ENCODE peak calls at places on chromosomes 2 and 18, in six cellular contexts. X is fibroblast of mammary gland, K is heart left ventricle, D is Peyer's patch, U is neural progenitor cell, P is MM.1S. J is an unnamed sample.

GRCh38 chr2:190599073-190599472 is 49.8 kb upstream of the NAB1 start:
- DNase-seq in X (no peak), K (no peak), D (no peak), U (no peak), P (no peak), J (no peak)

GRCh38 chr2:120322329-120322728 is 23.6 kb upstream of the INHBB start:
- DNase-seq in X (no peak), K (peak), D (no peak), U (no peak), P (no peak), J (no peak)

GRCh38 chr2:44974064-44974715 is 32.7 kb downstream of the SIX3 start:
- DNase-seq in X (peak), K (no peak), D (no peak), U (peak), P (peak), J (no peak)

GRCh38 chr2:174711206-174711605 is 53.1 kb downstream of the CHRNA1 start:
- DNase-seq in X (peak), K (no peak), D (no peak), U (no peak), P (no peak), J (no peak)

GRCh38 chr2:151861171-151861570 is 33.0 kb upstream of the ARL5A start:
- DNase-seq in X (no peak), K (no peak), D (no peak), U (no peak), P (no peak), J (no peak)

GRCh38 chr2:231765496-231765929 is 15.6 kb downstream of the PDE6D start:
- DNase-seq in X (no peak), K (no peak), D (no peak), U (no peak), P (peak), J (no peak)

GRCh38 chr2:100802076-100802475 is 17.9 kb upstream of the NPAS2 start:
- DNase-seq in X (no peak), K (no peak), D (no peak), U (no peak), P (no peak), J (no peak)

GRCh38 chr2:132550285-132550684 is 119.7 kb downstream of the LYPD1 start:
- DNase-seq in X (no peak), K (no peak), D (no peak), U (no peak), P (no peak), J (no peak)

GRCh38 chr18:3758531-3758930 is 308.6 kb downstream of the TGIF1 start:
- DNase-seq in X (peak), K (no peak), D (no peak), U (no peak), P (no peak), J (no peak)

GRCh38 chr2:239027431-239028252 is 179.8 kb downstream of the TWIST2 start:
- DNase-seq in X (peak), K (peak), D (no peak), U (no peak), P (no peak), J (no peak)

GRCh38 chr2:86482034-86482433 is 40.9 kb downstream of the KDM3A start:
- DNase-seq in X (no peak), K (no peak), D (no peak), U (no peak), P (peak), J (no peak)

GRCh38 chr2:98487806-98488189 is 43.1 kb downstream of the INPP4A start:
- DNase-seq in X (peak), K (no peak), D (peak), U (peak), P (peak), J (no peak)

GRCh38 chr2:153477641-153478288 is 797 bp downstream of the RPRM start:
- DNase-seq in X (no peak), K (no peak), D (no peak), U (peak), P (no peak), J (no peak)

GRCh38 chr18:47790036-47790435 is 140.4 kb downstream of the SMAD2 start:
- DNase-seq in X (no peak), K (no peak), D (no peak), U (no peak), P (no peak), J (no peak)

GRCh38 chr18:9017170-9017899 is 85.2 kb upstream of the NDUFV2 start:
- DNase-seq in X (peak), K (peak), D (peak), U (peak), P (peak), J (peak)

GRCh38 chr2:195612515-195613495 is 44.2 kb upstream of the SLC39A10 start:
- DNase-seq in X (peak), K (no peak), D (no peak), U (peak), P (no peak), J (peak)

GRCh38 chr2:103230813-103231212 is 469.0 kb downstream of the TMEM182 start:
- DNase-seq in X (no peak), K (no peak), D (no peak), U (no peak), P (no peak), J (no peak)

GRCh38 chr2:1944986-1945385 is 200.7 kb upstream of the PXDN start:
- DNase-seq in X (no peak), K (no peak), D (no peak), U (no peak), P (no peak), J (no peak)

GRCh38 chr2:79620679-79621078 is 107.8 kb downstream of the CTNNA2 start:
- DNase-seq in X (no peak), K (no peak), D (no peak), U (no peak), P (no peak), J (no peak)

GRCh38 chr18:48914581-48915251 is 36.0 kb downstream of the SMAD7 start:
- DNase-seq in X (no peak), K (no peak), D (peak), U (no peak), P (peak), J (no peak)

GRCh38 chr2:176814740-176815367 is 397.7 kb upstream of the HNRNPA3 start:
- DNase-seq in X (peak), K (no peak), D (no peak), U (peak), P (peak), J (no peak)

GRCh38 chr2:55951533-55951932 is 28.0 kb upstream of the EFEMP1 start:
- DNase-seq in X (no peak), K (no peak), D (no peak), U (no peak), P (no peak), J (no peak)

GRCh38 chr2:108414256-108414876 is 34.6 kb upstream of the GCC2 start:
- DNase-seq in X (peak), K (no peak), D (no peak), U (no peak), P (no peak), J (no peak)

GRCh38 chr2:190819835-190820234 is 60.8 kb upstream of the GLS start:
- DNase-seq in X (peak), K (no peak), D (no peak), U (no peak), P (no peak), J (no peak)

GRCh38 chr18:57441395-57441794 is 6.2 kb downstream of the ONECUT2 start:
- DNase-seq in X (peak), K (no peak), D (no peak), U (peak), P (no peak), J (peak)

GRCh38 chr2:96895709-96896651 is 26.1 kb upstream of the SEMA4C start:
- DNase-seq in X (no peak), K (no peak), D (no peak), U (no peak), P (peak), J (no peak)

GRCh38 chr18:12420831-12421421 is 13.2 kb downstream of the PRELID3A start:
- DNase-seq in X (no peak), K (no peak), D (no peak), U (peak), P (no peak), J (peak)

GRCh38 chr18:31510319-31510718 is 12.3 kb downstream of the DSG2 start:
- DNase-seq in X (no peak), K (no peak), D (no peak), U (no peak), P (no peak), J (no peak)

GRCh38 chr18:76493213-76494107 is 1.6 kb downstream of the ZNF516 start:
- DNase-seq in X (peak), K (no peak), D (no peak), U (peak), P (peak), J (peak)

GRCh38 chr2:238938460-238939055 is 90.7 kb downstream of the TWIST2 start:
- DNase-seq in X (peak), K (peak), D (peak), U (no peak), P (no peak), J (no peak)

GRCh38 chr2:14340703-14341102 is 291.8 kb upstream of the LRATD1 start:
- DNase-seq in X (no peak), K (no peak), D (no peak), U (no peak), P (no peak), J (no peak)

GRCh38 chr2:206212673-206213513 is 53.2 kb downstream of the EEF1B2 start:
- DNase-seq in X (peak), K (no peak), D (no peak), U (no peak), P (no peak), J (no peak)

GRCh38 chr2:3637692-3638455 is 20.1 kb upstream of the ALLC start:
- DNase-seq in X (no peak), K (peak), D (peak), U (no peak), P (no peak), J (no peak)

GRCh38 chr2:202109737-202110184 is 36.7 kb downstream of the KIAA2012 start:
- DNase-seq in X (peak), K (no peak), D (peak), U (peak), P (no peak), J (no peak)

GRCh38 chr2:198134287-198134955 is 330.0 kb downstream of the PLCL1 start:
- DNase-seq in X (peak), K (no peak), D (no peak), U (no peak), P (no peak), J (no peak)

GRCh38 chr2:238391042-238391441 is 35.7 kb upstream of the ASB1 start:
- DNase-seq in X (no peak), K (no peak), D (no peak), U (no peak), P (no peak), J (no peak)

GRCh38 chr2:234705108-234705507 is 208.2 kb upstream of the ARL4C start:
- DNase-seq in X (peak), K (no peak), D (no peak), U (no peak), P (no peak), J (no peak)

GRCh38 chr2:180722551-180723239 is 257.7 kb upstream of the UBE2E3 start:
- DNase-seq in X (peak), K (no peak), D (no peak), U (no peak), P (no peak), J (no peak)

GRCh38 chr18:32418148-32418547 is 52.5 kb downstream of the GAREM1 start:
- DNase-seq in X (no peak), K (no peak), D (no peak), U (no peak), P (no peak), J (no peak)

GRCh38 chr18:79519751-79520472 is 124.2 kb downstream of the NFATC1 start:
- DNase-seq in X (no peak), K (peak), D (peak), U (peak), P (no peak), J (peak)

GRCh38 chr18:74284501-74285004 is 7.2 kb downstream of the CYB5A start:
- DNase-seq in X (no peak), K (no peak), D (no peak), U (peak), P (no peak), J (no peak)
- TF ChIP-seq CTCF in X (no peak), K (no peak), D (no peak), U (no peak), P (no peak), J (no peak)

DNA sequence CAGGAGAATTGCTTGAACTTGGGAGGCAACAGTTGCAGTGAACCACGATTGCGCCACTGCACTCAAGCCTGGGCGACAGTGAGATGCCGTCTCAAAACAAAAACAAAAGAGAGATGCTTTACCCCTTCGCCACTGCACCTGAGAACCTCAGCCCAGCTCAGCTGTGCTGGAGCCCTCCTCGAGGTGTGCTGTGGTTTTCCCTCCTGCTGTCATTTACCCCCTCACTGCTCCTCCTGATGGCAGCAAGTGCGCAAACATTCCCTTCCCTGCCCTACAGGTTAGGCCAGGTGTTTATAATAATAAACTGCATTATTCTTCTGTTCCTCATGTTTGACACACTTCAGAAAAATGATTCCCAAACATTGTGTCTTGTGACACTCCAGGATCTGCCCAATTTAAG is 8.4 kb downstream of the FBXO36 start:
- DNase-seq in X (no peak), K (no peak), D (no peak), U (no peak), P (no peak), J (no peak)
- TF ChIP-seq CTCF in X (no peak), K (no peak), D (no peak), U (no peak), P (no peak), J (no peak)

GRCh38 chr18:63339920-63340484 is 20.4 kb upstream of the BCL2 start:
- DNase-seq in X (peak), K (no peak), D (peak), U (peak), P (peak), J (peak)
- TF ChIP-seq CTCF in X (peak), K (peak), D (peak), U (peak), P (peak), J (peak)

GRCh38 chr18:55228707-55229106 is 269.4 kb upstream of the CCDC68 start:
- DNase-seq in X (no peak), K (no peak), D (no peak), U (peak), P (no peak), J (no peak)
- TF ChIP-seq CTCF in X (no peak), K (no peak), D (no peak), U (no peak), P (no peak), J (no peak)

GRCh38 chr18:58635891-58636290 is 7.0 kb upstream of the ALPK2 start:
- DNase-seq in X (peak), K (no peak), D (no peak), U (no peak), P (no peak), J (no peak)
- TF ChIP-seq CTCF in X (peak), K (no peak), D (no peak), U (no peak), P (no peak), J (no peak)